ENCODE peak calls at places on chromosome 22, in five cellular contexts. W is K562, B is A549, Y is endothelial cell of umbilical vein, I is HCT116. F is an unnamed sample.

GRCh38 chr22:17944205-17944725 is 80.1 kb downstream of the MICAL3 start:
- DNase-seq in W (no peak), B (no peak), Y (no peak), I (no peak), F (no peak)

GRCh38 chr22:43159484-43160178 is 8.3 kb downstream of the TSPO start:
- DNase-seq in W (no peak), B (peak; percentile 22), Y (no peak), I (no peak), F (no peak)

GRCh38 chr22:42769574-42770447 is 49.1 kb upstream of the A4GALT start:
- DNase-seq in W (peak; percentile 44), B (peak; percentile 51), Y (peak; percentile 62), I (no peak), F (peak; percentile 63)

GRCh38 chr22:49101225-49101624 is 726.4 kb downstream of the BRD1 start:
- DNase-seq in W (no peak), B (no peak), Y (no peak), I (no peak), F (no peak)

GRCh38 chr22:20354238-20354975 is 34.5 kb upstream of the DGCR6L start:
- DNase-seq in W (no peak), B (no peak), Y (no peak), I (no peak), F (no peak)

GRCh38 chr22:41021655-41022454 is 70.5 kb upstream of the EP300 start:
- DNase-seq in W (peak; percentile 77), B (peak; percentile 64), Y (peak; percentile 17), I (peak; percentile 41), F (peak; percentile 87)

GRCh38 chr22:25025586-25025985 is 73.1 kb downstream of the KIAA1671 start:
- DNase-seq in W (no peak), B (no peak), Y (no peak), I (no peak), F (no peak)

GRCh38 chr22:23796461-23796860 is 9.7 kb downstream of the SMARCB1 start:
- DNase-seq in W (no peak), B (no peak), Y (no peak), I (no peak), F (no peak)

DNA sequence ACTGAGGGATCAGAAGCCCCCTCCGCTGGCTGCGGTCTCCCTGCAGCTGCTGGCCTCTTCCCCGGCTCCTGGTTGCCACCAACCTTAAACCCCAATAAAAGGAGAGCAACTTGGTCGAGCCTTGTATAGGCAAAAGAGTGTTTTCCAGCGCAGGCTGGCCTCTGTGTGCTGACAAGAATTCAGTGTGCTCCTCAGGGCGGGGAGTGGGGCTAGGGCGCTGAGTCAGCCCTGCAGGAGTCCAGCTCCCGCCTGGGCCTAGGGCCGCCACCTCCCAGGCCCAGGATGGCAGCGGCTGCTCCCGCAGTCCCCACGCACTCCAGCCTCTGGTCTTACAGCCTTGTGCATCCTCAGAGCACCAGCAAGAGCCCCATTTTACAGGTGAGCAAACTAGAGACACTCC is at the start of gene SHISAL1:
- DNase-seq in W (no peak), B (no peak), Y (no peak), I (no peak), F (no peak)
- TF ChIP-seq MAX in W (no peak), B (no peak), Y (no peak), I (no peak), F (no peak)

DNA sequence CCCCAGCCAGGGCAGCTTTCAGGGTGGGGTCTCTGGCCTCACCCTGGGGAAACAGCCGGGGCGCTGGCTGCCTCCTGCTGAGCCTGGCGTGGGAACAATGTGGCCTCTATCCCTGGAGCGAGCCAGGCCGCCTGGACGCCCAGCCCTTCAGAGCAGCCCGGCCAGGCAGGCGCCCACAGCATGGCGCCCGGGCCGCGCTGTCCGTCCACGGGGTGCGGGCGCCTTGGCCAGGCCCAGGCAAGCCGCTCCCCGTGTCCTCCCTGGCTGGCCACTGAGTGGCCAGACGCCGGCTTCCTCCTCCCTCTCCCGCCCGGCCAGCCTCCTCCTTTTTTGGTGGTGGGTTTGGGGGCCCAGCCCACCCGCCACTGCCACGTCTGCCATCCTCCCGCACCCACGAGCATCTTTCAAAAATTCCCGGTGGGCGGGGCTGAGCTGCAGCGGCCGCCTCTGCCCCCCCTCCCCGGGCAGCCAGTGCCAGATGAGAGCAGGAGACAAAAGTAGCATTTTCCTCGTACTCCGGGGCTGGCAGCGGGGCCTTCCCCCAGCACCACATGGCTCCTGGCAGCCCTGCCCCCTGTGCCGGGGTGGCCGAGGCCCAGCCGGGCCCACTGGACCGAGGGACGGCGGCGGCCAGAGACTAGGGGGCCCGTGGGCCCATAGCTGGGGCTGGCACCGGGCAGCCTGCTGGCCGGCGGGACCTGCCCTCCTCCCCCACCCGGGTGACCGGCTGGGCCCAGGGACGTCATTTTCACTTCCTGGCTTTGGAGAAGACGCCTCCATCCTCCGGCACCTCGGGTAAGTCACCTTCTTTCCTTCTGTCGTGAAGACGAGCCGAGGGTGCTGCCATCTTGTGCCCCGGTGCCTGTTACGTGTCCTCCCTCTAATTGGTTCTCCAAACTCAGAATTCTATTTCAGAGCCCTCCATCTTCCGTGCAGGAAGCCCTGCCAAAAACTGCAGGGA is 70.2 kb upstream of the PPARA start:
- DNase-seq in W (no peak), B (peak; percentile 93), Y (no peak), I (no peak), F (no peak)
- TF ChIP-seq POLR2A in W (no peak), B (peak; percentile 30), Y (peak; percentile 13), I (no peak), F (no peak)

GRCh38 chr22:18987765-18988164 is 51.7 kb upstream of the PRODH start:
- DNase-seq in W (peak; percentile 92), B (no peak), Y (no peak), I (no peak), F (no peak)
- TF ChIP-seq CTCF in W (peak; percentile 90), B (peak; percentile 12), Y (peak; percentile 38), I (peak; percentile 57), F (peak; percentile 15)

GRCh38 chr22:45445031-45445710 is 31.7 kb downstream of the RIBC2 start:
- DNase-seq in W (no peak), B (no peak), Y (no peak), I (no peak), F (no peak)

GRCh38 chr22:45442120-45442519 is 28.6 kb downstream of the RIBC2 start:
- DNase-seq in W (no peak), B (no peak), Y (no peak), I (no peak), F (no peak)

GRCh38 chr22:45438364-45438763 is 24.9 kb downstream of the RIBC2 start:
- DNase-seq in W (no peak), B (no peak), Y (no peak), I (no peak), F (no peak)

GRCh38 chr22:45444168-45444567 is 30.7 kb downstream of the RIBC2 start:
- DNase-seq in W (no peak), B (no peak), Y (no peak), I (no peak), F (no peak)

DNA sequence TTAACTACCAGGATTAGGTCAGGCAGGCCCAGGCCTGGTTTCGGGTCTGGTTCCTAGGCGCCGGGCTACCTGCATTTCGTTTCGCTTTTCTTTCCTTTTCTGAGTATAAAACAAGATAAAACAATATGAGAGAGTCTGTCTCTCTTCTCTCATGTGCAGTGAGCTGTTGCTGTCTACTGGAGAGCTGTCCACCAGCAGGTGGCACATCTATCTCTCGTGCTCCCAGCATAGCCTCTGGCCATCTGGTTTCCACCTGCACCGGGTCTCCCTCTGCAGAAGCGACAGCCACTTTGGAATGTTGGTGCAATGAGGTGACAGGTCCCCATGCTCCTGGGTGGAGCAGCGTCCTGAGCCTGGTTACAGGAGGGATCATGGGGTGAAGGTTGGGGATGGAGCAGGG is 27.7 kb downstream of the RIBC2 start:
- DNase-seq in W (peak; percentile 12), B (peak; percentile 57), Y (peak; percentile 21), I (peak; percentile 42), F (peak; percentile 63)
- TF ChIP-seq MAX in W (no peak), B (peak; percentile 53), Y (no peak), I (no peak), F (peak; percentile 76)

GRCh38 chr22:50315289-50316113 is 8.1 kb upstream of the PLXNB2 start:
- DNase-seq in W (no peak), B (no peak), Y (no peak), I (no peak), F (no peak)

GRCh38 chr22:50313600-50313999 is 6.2 kb upstream of the PLXNB2 start:
- DNase-seq in W (no peak), B (no peak), Y (no peak), I (no peak), F (no peak)

GRCh38 chr22:50314081-50314454 is 6.6 kb upstream of the PLXNB2 start:
- DNase-seq in W (no peak), B (no peak), Y (no peak), I (no peak), F (no peak)

GRCh38 chr22:50313021-50313420 is 5.6 kb upstream of the PLXNB2 start:
- DNase-seq in W (no peak), B (no peak), Y (no peak), I (no peak), F (no peak)

GRCh38 chr22:50314455-50315288 is 7.2 kb upstream of the PLXNB2 start:
- DNase-seq in W (peak; percentile 61), B (no peak), Y (no peak), I (no peak), F (peak; percentile 80)
- TF ChIP-seq POLR2A in W (peak; percentile 50), B (no peak), Y (no peak), I (no peak), F (no peak)